ENCODE peak calls at places on chromosome 17, in four cellular contexts. H is gastrocnemius medialis, V is HFF-Myc, O is BJ. B is an unnamed sample.

GRCh38 chr17:64148017-64148631 is 18.2 kb upstream of the ERN1 start:
- DNase-seq in H (no peak), V (no peak), O (no peak), B (no peak)

GRCh38 chr17:1143573-1143972 is 36.2 kb downstream of the ABR start:
- DNase-seq in H (no peak), V (no peak), O (no peak), B (no peak)

GRCh38 chr17:19538095-19539039 is 4.7 kb downstream of the SLC47A1 start:
- DNase-seq in H (peak; percentile 93), V (no peak), O (no peak), B (no peak)

GRCh38 chr17:81414751-81415516 is 19.7 kb downstream of the BAHCC1 start:
- DNase-seq in H (no peak), V (no peak), O (no peak), B (no peak)

GRCh38 chr17:17527534-17527933 is 31.3 kb upstream of the RASD1 start:
- DNase-seq in H (peak; percentile 60), V (no peak), O (no peak), B (peak; percentile 26)

GRCh38 chr17:27498615-27499316 is 42.5 kb downstream of the KSR1 start:
- DNase-seq in H (no peak), V (no peak), O (no peak), B (no peak)

GRCh38 chr17:876272-876671 is 94.1 kb downstream of the MRM3 start:
- DNase-seq in H (no peak), V (no peak), O (no peak), B (no peak)

GRCh38 chr17:9239821-9240658 is 218.7 kb downstream of the NTN1 start:
- DNase-seq in H (peak; percentile 49), V (no peak), O (no peak), B (no peak)

GRCh38 chr17:65931246-65932149 is 260.4 kb downstream of the CEP112 start:
- DNase-seq in H (no peak), V (no peak), O (no peak), B (no peak)

GRCh38 chr17:65438708-65439294 is 122.6 kb downstream of the AXIN2 start:
- DNase-seq in H (no peak), V (peak; percentile 30), O (no peak), B (no peak)

GRCh38 chr17:15343749-15344148 is 2.4 kb upstream of the TEKT3 start:
- DNase-seq in H (no peak), V (no peak), O (peak; percentile 15), B (no peak)

GRCh38 chr17:4625181-4625601 is 16.3 kb downstream of the ALOX15 start:
- DNase-seq in H (peak; percentile 29), V (no peak), O (no peak), B (peak; percentile 19)

GRCh38 chr17:35287286-35287811 is 44.5 kb downstream of the SLFN5 start:
- DNase-seq in H (no peak), V (no peak), O (no peak), B (no peak)

GRCh38 chr17:21039839-21040575 is 2.8 kb downstream of the USP22 start:
- DNase-seq in H (no peak), V (no peak), O (no peak), B (no peak)

GRCh38 chr17:43694081-43694870 is 32.6 kb upstream of the MEOX1 start:
- DNase-seq in H (peak; percentile 43), V (peak; percentile 71), O (no peak), B (no peak)

GRCh38 chr17:6070895-6071511 is 824 bp downstream of the WSCD1 start:
- DNase-seq in H (no peak), V (no peak), O (no peak), B (no peak)

DNA sequence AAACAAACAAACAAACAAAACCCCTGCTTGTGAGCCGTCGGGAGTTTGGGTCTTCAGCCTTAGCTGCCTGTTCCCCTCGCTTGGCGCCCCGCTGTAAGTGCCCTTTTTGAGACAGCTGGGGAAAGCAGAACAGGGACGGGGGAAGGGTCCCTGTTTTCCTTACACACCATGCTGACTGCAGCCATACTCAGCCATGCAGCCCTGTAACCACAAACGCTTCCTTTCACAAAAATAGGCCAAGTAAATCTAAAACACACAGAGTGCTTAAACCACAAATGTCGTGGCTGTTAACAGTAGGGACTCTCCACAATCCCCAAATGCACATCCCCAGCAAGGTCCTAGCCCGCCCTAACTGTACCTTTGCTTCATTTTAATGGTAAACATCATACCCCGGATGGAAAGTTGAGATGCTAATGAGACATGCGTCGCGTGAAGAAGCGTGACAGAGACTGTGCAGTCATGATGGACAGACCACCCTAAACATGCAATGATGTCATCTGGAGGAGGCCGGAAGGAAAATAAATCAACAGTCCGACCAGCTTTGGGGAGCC is 129.9 kb downstream of the MGAT5B start:
- DNase-seq in H (no peak), V (no peak), O (no peak), B (no peak)
- H3K4me3 ChIP-seq in H (no peak overlapping the region), V (no peak overlapping the region), O (no peak overlapping the region), B (no peak overlapping the region)

GRCh38 chr17:50866261-50866949 is at the start of gene TOB1:
- DNase-seq in H (peak; percentile 98), V (peak; percentile 80), O (peak; percentile 80), B (peak; percentile 93)
- TF ChIP-seq CTCF in H (no peak), V (no peak), O (no peak), B (no peak)

DNA sequence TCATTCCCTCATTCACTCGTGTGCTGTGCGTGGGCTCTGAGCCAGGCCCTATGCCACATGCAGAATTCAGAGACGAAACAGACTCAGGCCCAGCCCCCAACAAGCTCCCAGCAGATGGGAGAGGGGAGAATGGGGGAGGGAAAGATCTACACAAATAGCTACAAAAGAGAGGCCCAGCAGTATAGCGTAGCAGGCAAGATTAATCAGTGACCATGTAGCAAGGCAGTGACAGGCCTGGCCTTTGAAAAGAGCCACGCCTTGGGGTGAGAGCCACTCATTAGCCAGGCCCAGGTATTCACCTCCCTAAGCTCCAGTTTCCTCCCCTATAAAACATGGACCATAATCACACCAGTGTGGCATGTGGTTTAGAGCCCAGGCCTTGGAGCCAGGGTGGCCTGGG is 16.4 kb upstream of the KRT19 start:
- DNase-seq in H (no peak), V (no peak), O (no peak), B (no peak)
- H3K4me3 ChIP-seq in H (no peak overlapping the region), V (no peak overlapping the region), O (no peak overlapping the region), B (no peak overlapping the region)

GRCh38 chr17:44761932-44762810 is 3.4 kb downstream of the ADAM11 start:
- DNase-seq in H (no peak), V (no peak), O (no peak), B (no peak)
- TF ChIP-seq CTCF in H (no peak), V (no peak), O (no peak), B (no peak)

DNA sequence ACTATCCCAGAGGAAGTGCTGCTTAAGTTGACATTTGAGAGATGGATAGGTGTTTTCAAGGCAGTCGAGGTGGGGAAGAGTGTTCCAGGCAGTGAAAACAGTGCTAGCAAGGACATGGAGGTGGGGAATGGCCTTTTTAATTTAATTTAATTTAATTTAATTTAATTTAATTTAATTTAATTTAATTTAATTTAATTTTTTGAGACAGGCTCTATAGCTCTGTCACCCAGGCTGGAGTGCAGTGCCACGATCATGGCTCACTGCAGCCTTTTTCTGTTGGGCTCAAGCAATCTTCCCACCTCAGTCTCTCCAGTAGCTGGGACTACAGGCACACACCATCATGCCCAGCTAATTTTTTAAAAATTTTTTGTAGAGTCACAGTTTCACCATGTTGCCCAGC is 32.2 kb upstream of the CACNG4 start:
- DNase-seq in H (no peak), V (no peak), O (no peak), B (no peak)
- H3K4me3 ChIP-seq in H (no peak overlapping the region), V (no peak overlapping the region), O (no peak overlapping the region), B (no peak overlapping the region)

DNA sequence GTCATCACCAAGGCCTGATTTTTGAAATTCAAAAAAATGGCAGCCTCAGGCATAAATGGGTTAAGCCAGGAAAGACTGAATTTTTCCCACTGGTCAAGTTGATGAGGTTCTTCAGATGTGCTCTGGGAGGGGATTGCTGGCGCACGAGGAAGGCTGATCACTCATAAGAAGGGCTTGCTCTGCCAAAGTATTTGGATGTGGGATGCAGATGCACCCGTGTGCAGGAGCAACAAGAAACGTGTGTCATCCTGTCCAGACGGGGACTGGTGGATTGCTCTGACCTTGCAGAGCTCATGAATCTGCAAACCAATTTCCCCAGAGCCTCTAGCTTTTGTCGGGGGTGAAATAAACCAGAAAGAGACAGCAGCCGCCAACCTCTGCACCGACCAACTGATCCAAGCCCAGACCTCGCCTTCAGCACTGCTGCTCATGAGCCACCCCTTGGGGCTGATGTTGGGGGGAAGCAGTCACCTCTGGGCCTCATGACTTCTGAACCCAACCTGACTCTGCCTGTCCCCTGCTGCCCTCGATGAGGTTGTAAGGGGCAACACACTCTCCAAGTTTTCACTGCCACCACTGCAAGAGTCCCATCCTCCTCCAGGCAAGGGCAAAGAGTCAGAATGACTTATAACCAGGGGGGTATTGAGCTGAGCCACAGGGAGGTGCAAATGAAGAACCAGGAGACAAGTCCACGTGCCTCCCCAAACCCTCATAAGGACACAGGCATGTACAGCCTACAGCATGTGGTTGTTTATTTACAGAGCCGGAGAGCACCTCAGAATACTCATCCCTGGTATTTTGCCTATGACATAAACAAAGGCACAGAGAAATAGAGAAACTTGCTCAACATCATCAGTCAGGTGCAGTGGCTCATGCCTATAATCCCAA is 452.0 kb downstream of the SOX9 start:
- DNase-seq in H (no peak), V (no peak), O (no peak), B (no peak)
- TF ChIP-seq CTCF in H (no peak), V (no peak), O (no peak), B (no peak)

DNA sequence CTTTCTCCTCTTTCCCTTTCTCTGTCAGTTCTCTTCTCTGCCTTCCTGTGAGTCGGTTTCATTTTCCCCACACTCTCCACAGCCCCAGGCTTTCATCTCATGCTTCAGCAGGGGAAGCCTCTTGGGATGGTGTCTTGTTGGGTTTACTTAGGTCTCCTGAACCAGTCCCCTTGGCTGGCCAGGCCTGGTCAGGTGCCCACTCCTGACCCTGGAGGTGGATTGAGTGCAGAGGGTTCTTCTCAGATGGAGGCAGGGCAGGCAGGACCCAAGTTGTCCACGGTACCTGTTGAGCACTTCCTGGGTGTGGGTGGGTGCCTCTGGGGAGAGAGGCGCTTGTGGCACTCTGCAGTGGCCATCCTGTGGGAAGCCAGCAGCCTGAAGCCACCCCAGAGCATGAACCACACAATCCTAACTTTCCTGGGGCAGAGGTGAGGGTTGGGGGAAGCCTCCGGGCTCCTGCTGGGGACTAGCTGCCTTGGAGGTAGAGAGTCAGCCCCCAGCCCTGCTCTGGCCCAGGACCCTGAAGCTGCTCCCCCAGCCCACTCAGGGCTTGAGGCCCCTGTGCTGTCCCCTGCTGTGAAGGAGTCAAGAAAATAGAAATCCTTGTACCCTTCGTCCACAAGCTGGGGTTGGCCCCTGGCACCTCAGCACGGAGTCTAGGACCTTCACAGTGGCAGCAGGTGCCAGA is 2.0 kb upstream of the RAP1GAP2 start:
- DNase-seq in H (no peak), V (no peak), O (no peak), B (no peak)
- H3K4me3 ChIP-seq in H (no peak overlapping the region), V (no peak overlapping the region), O (no peak overlapping the region), B (no peak overlapping the region)

GRCh38 chr17:55772086-55772485 is 21.2 kb downstream of the PCTP start:
- DNase-seq in H (no peak), V (no peak), O (no peak), B (no peak)
- TF ChIP-seq CTCF in H (no peak), V (no peak), O (no peak), B (no peak)

DNA sequence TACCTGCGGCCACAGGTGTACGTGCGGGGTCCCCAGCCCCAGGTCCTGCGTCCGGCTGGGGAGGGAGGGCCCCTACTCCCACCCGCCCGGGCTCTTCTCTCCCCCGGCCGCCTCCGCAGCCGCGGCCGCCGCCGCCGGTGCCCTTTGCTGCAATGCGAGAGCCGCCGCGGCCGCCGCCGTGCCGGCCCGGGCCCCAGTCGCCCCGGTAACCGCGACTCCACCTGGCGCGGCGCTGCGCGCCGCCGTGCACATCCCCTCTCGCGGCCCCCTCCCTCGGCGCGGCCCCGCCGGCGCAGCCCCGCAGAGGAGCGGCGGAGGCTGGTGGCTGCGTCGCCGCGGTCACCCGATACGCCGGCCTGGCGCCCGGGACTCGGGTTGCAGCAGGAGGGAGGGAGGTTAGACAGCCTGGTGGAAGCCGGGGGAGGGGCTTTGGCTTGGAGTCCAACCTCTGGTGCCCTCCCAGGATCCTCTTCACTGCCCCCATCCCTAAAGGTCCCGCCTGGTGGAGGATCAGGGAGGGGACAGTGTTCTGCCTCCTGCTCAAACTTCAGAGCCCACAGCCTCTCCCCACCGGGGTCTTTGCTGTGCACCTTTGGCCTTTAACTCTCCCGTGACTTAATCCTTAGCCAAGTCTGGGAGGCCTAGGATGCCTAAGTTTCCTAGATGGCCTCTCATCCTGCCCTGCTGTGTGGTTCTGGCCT is 32.9 kb downstream of the SRCIN1 start:
- DNase-seq in H (no peak), V (no peak), O (no peak), B (no peak)
- H3K4me3 ChIP-seq in H (no peak overlapping the region), V (no peak overlapping the region), O (no peak overlapping the region), B (peak overlapping the region; percentile 43)